ENCODE peak calls at places on chromosomes 12 and 14, in seven cellular contexts. One of them, this sample, is unnamed.

GRCh38 chr14:87483651-87484260 is 509.2 kb downstream of the GALC start:
- DNase-seq in bronchial epithelial cell: peak; percentile 76
- DNase-seq in tibial nerve: no peak
- DNase-seq in PC-9: no peak
- DNase-seq in cardiac fibroblast: no peak
- DNase-seq in AG10803: peak; percentile 1
- DNase-seq in astrocyte of the spinal cord: peak; percentile 28
- DNase-seq in this sample: peak; percentile 19

GRCh38 chr12:49674318-49674985 is 32.8 kb downstream of the FMNL3 start:
- DNase-seq in bronchial epithelial cell: peak; percentile 12
- DNase-seq in tibial nerve: peak; percentile 44
- DNase-seq in PC-9: no peak
- DNase-seq in cardiac fibroblast: peak; percentile 35
- DNase-seq in AG10803: peak; percentile 80
- DNase-seq in astrocyte of the spinal cord: peak; percentile 45
- DNase-seq in this sample: peak; percentile 24

GRCh38 chr14:68792022-68792829 is 641 bp downstream of the ZFP36L1 start:
- DNase-seq in bronchial epithelial cell: no peak
- DNase-seq in tibial nerve: no peak
- DNase-seq in PC-9: peak; percentile 56
- DNase-seq in cardiac fibroblast: peak; percentile 35
- DNase-seq in AG10803: peak; percentile 25
- DNase-seq in astrocyte of the spinal cord: no peak
- DNase-seq in this sample: no peak

GRCh38 chr12:110739488-110739887 is 3.2 kb downstream of the PPP1CC start:
- DNase-seq in bronchial epithelial cell: no peak
- DNase-seq in tibial nerve: no peak
- DNase-seq in PC-9: no peak
- DNase-seq in cardiac fibroblast: no peak
- DNase-seq in AG10803: no peak
- DNase-seq in astrocyte of the spinal cord: no peak
- DNase-seq in this sample: no peak

GRCh38 chr14:91947196-91948184 is at the start of gene FBLN5:
- DNase-seq in bronchial epithelial cell: peak; percentile 31
- DNase-seq in tibial nerve: peak; percentile 49
- DNase-seq in PC-9: peak; percentile 52
- DNase-seq in cardiac fibroblast: peak; percentile 88
- DNase-seq in AG10803: peak; percentile 97
- DNase-seq in astrocyte of the spinal cord: peak; percentile 80
- DNase-seq in this sample: peak; percentile 73

GRCh38 chr12:52221912-52222457 is 11.1 kb upstream of the KRT7 start:
- DNase-seq in bronchial epithelial cell: peak; percentile 80
- DNase-seq in tibial nerve: no peak
- DNase-seq in PC-9: peak; percentile 74
- DNase-seq in cardiac fibroblast: peak; percentile 38
- DNase-seq in AG10803: peak; percentile 51
- DNase-seq in astrocyte of the spinal cord: no peak
- DNase-seq in this sample: no peak

GRCh38 chr12:69044887-69045286 is 111.9 kb upstream of the CPM start:
- DNase-seq in bronchial epithelial cell: peak; percentile 83
- DNase-seq in tibial nerve: no peak
- DNase-seq in PC-9: no peak
- DNase-seq in cardiac fibroblast: no peak
- DNase-seq in AG10803: no peak
- DNase-seq in astrocyte of the spinal cord: no peak
- DNase-seq in this sample: no peak

GRCh38 chr12:107519906-107520859 is 165.4 kb upstream of the PWP1 start:
- DNase-seq in bronchial epithelial cell: no peak
- DNase-seq in tibial nerve: no peak
- DNase-seq in PC-9: peak; percentile 64
- DNase-seq in cardiac fibroblast: no peak
- DNase-seq in AG10803: no peak
- DNase-seq in astrocyte of the spinal cord: no peak
- DNase-seq in this sample: no peak

GRCh38 chr12:131860472-131861260 is 32.5 kb downstream of the MMP17 start:
- DNase-seq in bronchial epithelial cell: peak; percentile 64
- DNase-seq in tibial nerve: peak; percentile 36
- DNase-seq in PC-9: peak; percentile 95
- DNase-seq in cardiac fibroblast: peak; percentile 65
- DNase-seq in AG10803: peak; percentile 86
- DNase-seq in astrocyte of the spinal cord: peak; percentile 59
- DNase-seq in this sample: no peak

GRCh38 chr14:100822921-100823320 is 3.0 kb upstream of the MEG3 start:
- DNase-seq in bronchial epithelial cell: no peak
- DNase-seq in tibial nerve: no peak
- DNase-seq in PC-9: no peak
- DNase-seq in cardiac fibroblast: peak; percentile 28
- DNase-seq in AG10803: peak; percentile 18
- DNase-seq in astrocyte of the spinal cord: no peak
- DNase-seq in this sample: no peak

GRCh38 chr12:481422-481821 is 21.7 kb downstream of the B4GALNT3 start:
- DNase-seq in bronchial epithelial cell: no peak
- DNase-seq in tibial nerve: no peak
- DNase-seq in PC-9: no peak
- DNase-seq in cardiac fibroblast: peak; percentile 61
- DNase-seq in AG10803: peak; percentile 50
- DNase-seq in astrocyte of the spinal cord: peak; percentile 75
- DNase-seq in this sample: peak; percentile 13

GRCh38 chr12:117789195-117789912 is 179.4 kb downstream of the KSR2 start:
- DNase-seq in bronchial epithelial cell: no peak
- DNase-seq in tibial nerve: no peak
- DNase-seq in PC-9: no peak
- DNase-seq in cardiac fibroblast: no peak
- DNase-seq in AG10803: no peak
- DNase-seq in astrocyte of the spinal cord: no peak
- DNase-seq in this sample: no peak

GRCh38 chr14:33201116-33201515 is 262.4 kb downstream of the NPAS3 start:
- DNase-seq in bronchial epithelial cell: no peak
- DNase-seq in tibial nerve: no peak
- DNase-seq in PC-9: no peak
- DNase-seq in cardiac fibroblast: no peak
- DNase-seq in AG10803: no peak
- DNase-seq in astrocyte of the spinal cord: no peak
- DNase-seq in this sample: no peak

GRCh38 chr12:118183155-118183554 is 47.2 kb downstream of the PEBP1 start:
- DNase-seq in bronchial epithelial cell: no peak
- DNase-seq in tibial nerve: no peak
- DNase-seq in PC-9: no peak
- DNase-seq in cardiac fibroblast: no peak
- DNase-seq in AG10803: no peak
- DNase-seq in astrocyte of the spinal cord: no peak
- DNase-seq in this sample: no peak

GRCh38 chr12:49923878-49924610 is 20.3 kb upstream of the FAIM2 start:
- DNase-seq in bronchial epithelial cell: no peak
- DNase-seq in tibial nerve: no peak
- DNase-seq in PC-9: no peak
- DNase-seq in cardiac fibroblast: no peak
- DNase-seq in AG10803: no peak
- DNase-seq in astrocyte of the spinal cord: no peak
- DNase-seq in this sample: no peak

DNA sequence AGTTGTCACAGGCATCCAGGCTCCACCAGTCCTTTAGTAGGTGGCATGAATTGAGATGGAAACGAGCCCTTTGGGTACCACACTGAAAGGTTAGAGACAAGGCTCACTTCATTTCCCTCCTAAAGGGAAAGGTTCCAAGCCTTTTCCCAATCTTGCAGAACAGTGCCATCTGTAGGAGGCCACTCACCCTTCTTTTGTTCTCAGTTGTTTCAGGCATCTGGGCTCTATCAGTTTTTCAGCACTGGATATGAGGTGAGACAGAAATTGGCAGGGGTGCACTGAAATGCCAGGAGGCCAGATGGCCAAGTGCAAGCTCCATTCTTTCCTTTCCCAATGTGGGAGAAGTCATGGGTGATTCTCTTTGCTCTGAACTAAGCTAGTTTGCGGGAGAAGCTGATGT is 15.2 kb downstream of the FBXO33 start:
- DNase-seq in bronchial epithelial cell: peak; percentile 44
- DNase-seq in tibial nerve: no peak
- DNase-seq in PC-9: no peak
- DNase-seq in cardiac fibroblast: peak; percentile 42
- DNase-seq in AG10803: peak; percentile 52
- DNase-seq in astrocyte of the spinal cord: no peak
- DNase-seq in this sample: no peak
- TF ChIP-seq CTCF in bronchial epithelial cell: peak; percentile 64
- TF ChIP-seq CTCF in tibial nerve: no peak
- TF ChIP-seq CTCF in PC-9: peak; percentile 50
- TF ChIP-seq CTCF in cardiac fibroblast: peak; percentile 37
- TF ChIP-seq CTCF in AG10803: peak; percentile 36
- TF ChIP-seq CTCF in astrocyte of the spinal cord: peak; percentile 29
- TF ChIP-seq CTCF in this sample: no peak

GRCh38 chr14:89342049-89342448 is 75.0 kb downstream of the FOXN3 start:
- DNase-seq in bronchial epithelial cell: no peak
- DNase-seq in tibial nerve: no peak
- DNase-seq in PC-9: no peak
- DNase-seq in cardiac fibroblast: no peak
- DNase-seq in AG10803: no peak
- DNase-seq in astrocyte of the spinal cord: no peak
- DNase-seq in this sample: no peak
- H3K4me3 ChIP-seq in bronchial epithelial cell: no peak overlapping the region
- H3K4me3 ChIP-seq in tibial nerve: no peak overlapping the region
- H3K4me3 ChIP-seq in PC-9: no peak overlapping the region
- H3K4me3 ChIP-seq in cardiac fibroblast: no peak overlapping the region
- H3K4me3 ChIP-seq in AG10803: no peak overlapping the region
- H3K4me3 ChIP-seq in astrocyte of the spinal cord: no peak overlapping the region
- H3K4me3 ChIP-seq in this sample: no peak overlapping the region

DNA sequence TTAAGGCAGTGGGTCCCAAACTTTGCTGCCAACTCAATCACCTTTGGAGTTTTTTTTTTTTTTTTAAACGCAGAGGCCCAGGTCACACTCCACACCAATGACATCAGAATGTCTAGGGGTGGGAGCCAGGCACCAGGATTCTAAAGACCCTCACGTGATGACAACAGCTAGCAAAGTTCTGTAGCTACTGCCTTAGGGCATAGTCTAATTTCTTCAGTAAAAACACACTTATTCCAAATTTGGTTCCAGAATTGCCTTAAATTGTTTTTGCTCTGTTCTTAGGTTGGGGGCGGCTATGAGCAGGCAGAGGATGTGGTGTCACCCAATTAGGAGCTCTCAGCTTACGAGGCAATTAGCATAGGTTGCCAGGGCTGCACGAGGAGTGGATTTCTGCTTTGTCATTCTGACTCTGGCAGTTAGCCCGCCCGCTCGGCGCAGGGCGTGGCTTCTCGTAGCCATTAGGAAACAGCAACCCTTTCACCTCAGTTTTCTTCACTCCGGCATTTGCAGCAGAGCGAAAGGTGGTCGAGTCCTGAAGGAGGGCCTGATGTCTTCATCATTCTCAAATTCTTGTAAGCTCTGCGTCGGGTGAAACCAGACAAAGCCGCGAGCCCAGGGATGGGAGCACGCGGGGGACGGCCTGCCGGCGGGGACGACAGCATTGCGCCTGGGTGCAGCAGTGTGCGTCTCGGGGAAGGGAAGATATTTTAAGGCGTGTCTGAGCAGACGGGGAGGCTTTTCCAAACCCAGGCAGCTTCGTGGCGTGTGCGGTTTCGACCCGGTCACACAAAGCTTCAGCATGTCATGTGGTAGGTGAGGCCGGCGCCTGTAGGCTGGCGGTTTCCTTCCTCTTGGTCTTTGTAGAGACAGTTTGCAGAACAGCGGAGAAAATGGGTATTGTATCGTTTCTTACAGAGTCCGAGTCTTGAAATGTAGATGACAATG is 16.7 kb upstream of the EID3 start:
- DNase-seq in bronchial epithelial cell: peak; percentile 96
- DNase-seq in tibial nerve: peak; percentile 95
- DNase-seq in PC-9: peak; percentile 96
- DNase-seq in cardiac fibroblast: peak; percentile 99
- DNase-seq in AG10803: peak; percentile 98
- DNase-seq in astrocyte of the spinal cord: peak; percentile 97
- DNase-seq in this sample: peak; percentile 91
- TF ChIP-seq CTCF in bronchial epithelial cell: no peak
- TF ChIP-seq CTCF in tibial nerve: no peak
- TF ChIP-seq CTCF in PC-9: no peak
- TF ChIP-seq CTCF in cardiac fibroblast: no peak
- TF ChIP-seq CTCF in AG10803: peak; percentile 4
- TF ChIP-seq CTCF in astrocyte of the spinal cord: no peak
- TF ChIP-seq CTCF in this sample: no peak

DNA sequence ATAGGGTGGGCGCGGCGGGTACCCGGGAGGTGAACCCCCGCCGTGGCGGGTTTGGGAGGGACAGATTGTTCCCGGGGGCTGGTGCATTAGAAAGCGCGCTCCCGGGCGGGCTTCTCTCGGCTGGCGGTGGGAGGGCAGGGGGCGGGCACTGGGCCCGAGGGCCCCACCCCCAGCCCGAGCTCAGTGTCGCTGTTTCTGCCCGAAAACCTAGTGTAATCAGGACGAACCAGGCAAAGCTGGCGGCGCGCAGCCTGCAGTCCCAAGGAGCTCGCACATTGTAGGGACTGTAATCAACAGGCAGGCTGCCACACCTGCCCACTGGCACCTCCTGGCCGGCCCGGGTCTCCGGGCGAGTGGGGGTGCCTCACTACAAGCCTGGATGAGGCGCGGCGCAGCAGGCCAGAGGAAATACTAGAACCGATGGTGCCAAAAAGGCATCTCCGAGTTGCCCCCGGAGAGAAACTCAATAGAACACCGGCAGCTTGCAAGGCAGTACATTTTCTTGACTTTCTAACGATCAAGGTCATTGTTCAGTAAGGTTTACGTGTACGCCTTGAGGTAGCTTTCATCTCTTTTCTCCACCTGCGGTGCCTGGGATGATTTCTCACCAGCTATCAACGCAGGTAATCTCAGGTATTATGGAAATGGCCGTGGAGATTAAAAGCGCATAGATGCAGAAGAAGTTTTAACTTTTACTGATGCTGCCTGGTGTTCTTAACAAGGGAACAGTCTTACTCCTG is 845 bp upstream of the SPTB start:
- DNase-seq in bronchial epithelial cell: no peak
- DNase-seq in tibial nerve: no peak
- DNase-seq in PC-9: no peak
- DNase-seq in cardiac fibroblast: no peak
- DNase-seq in AG10803: no peak
- DNase-seq in astrocyte of the spinal cord: no peak
- DNase-seq in this sample: no peak
- H3K4me3 ChIP-seq in bronchial epithelial cell: peak overlapping the region; percentile 27
- H3K4me3 ChIP-seq in tibial nerve: peak overlapping the region; percentile 52
- H3K4me3 ChIP-seq in PC-9: peak overlapping the region; percentile 91
- H3K4me3 ChIP-seq in cardiac fibroblast: no peak overlapping the region
- H3K4me3 ChIP-seq in AG10803: peak overlapping the region; percentile 33
- H3K4me3 ChIP-seq in astrocyte of the spinal cord: peak overlapping the region; percentile 30
- H3K4me3 ChIP-seq in this sample: peak overlapping the region; percentile 34

GRCh38 chr14:35401422-35401729 is 3.2 kb downstream of the NFKBIA start:
- DNase-seq in bronchial epithelial cell: no peak
- DNase-seq in tibial nerve: no peak
- DNase-seq in PC-9: no peak
- DNase-seq in cardiac fibroblast: no peak
- DNase-seq in AG10803: no peak
- DNase-seq in astrocyte of the spinal cord: no peak
- DNase-seq in this sample: no peak
- TF ChIP-seq CTCF in bronchial epithelial cell: no peak
- TF ChIP-seq CTCF in tibial nerve: no peak
- TF ChIP-seq CTCF in PC-9: no peak
- TF ChIP-seq CTCF in cardiac fibroblast: no peak
- TF ChIP-seq CTCF in AG10803: no peak
- TF ChIP-seq CTCF in astrocyte of the spinal cord: no peak
- TF ChIP-seq CTCF in this sample: no peak

GRCh38 chr14:104712881-104713734 is 10.9 kb upstream of the ADSS1 start:
- DNase-seq in bronchial epithelial cell: no peak
- DNase-seq in tibial nerve: no peak
- DNase-seq in PC-9: no peak
- DNase-seq in cardiac fibroblast: no peak
- DNase-seq in AG10803: no peak
- DNase-seq in astrocyte of the spinal cord: no peak
- DNase-seq in this sample: no peak
- H3K4me3 ChIP-seq in bronchial epithelial cell: no peak overlapping the region
- H3K4me3 ChIP-seq in tibial nerve: no peak overlapping the region
- H3K4me3 ChIP-seq in PC-9: no peak overlapping the region
- H3K4me3 ChIP-seq in cardiac fibroblast: no peak overlapping the region
- H3K4me3 ChIP-seq in AG10803: no peak overlapping the region
- H3K4me3 ChIP-seq in astrocyte of the spinal cord: no peak overlapping the region
- H3K4me3 ChIP-seq in this sample: no peak overlapping the region

GRCh38 chr14:102507891-102508312 is 1.7 kb downstream of the ANKRD9 start:
- DNase-seq in bronchial epithelial cell: no peak
- DNase-seq in tibial nerve: no peak
- DNase-seq in PC-9: no peak
- DNase-seq in cardiac fibroblast: no peak
- DNase-seq in AG10803: no peak
- DNase-seq in astrocyte of the spinal cord: no peak
- DNase-seq in this sample: no peak
- TF ChIP-seq CTCF in bronchial epithelial cell: peak; percentile 42
- TF ChIP-seq CTCF in tibial nerve: no peak
- TF ChIP-seq CTCF in PC-9: peak; percentile 55
- TF ChIP-seq CTCF in cardiac fibroblast: no peak
- TF ChIP-seq CTCF in AG10803: peak; percentile 2
- TF ChIP-seq CTCF in astrocyte of the spinal cord: peak; percentile 6
- TF ChIP-seq CTCF in this sample: peak; percentile 22